ENCODE peak calls at places on chromosomes 4 and X, in seven cellular contexts. V, Y, E, J, D, S and L are unnamed samples.

GRCh38 chrX:70208479-70208878 is 26.0 kb upstream of the AWAT1 start:
- DNase-seq in D (peak), E (no peak), S (no peak), Y (no peak), J (no peak), V (no peak), L (no peak)

GRCh38 chrX:1444896-1445480 is 7.7 kb downstream of the ASMTL start:
- DNase-seq in D (no peak), E (no peak), Y (no peak), V (no peak), S (peak), J (no peak), L (no peak)

GRCh38 chr4:142369141-142369540 is 477.0 kb downstream of the INPP4B start:
- DNase-seq in E (no peak), J (no peak), D (no peak), V (no peak), Y (no peak), S (no peak), L (no peak)

GRCh38 chrX:106897259-106897658 is 5.9 kb downstream of the RIPPLY1 start:
- DNase-seq in V (peak), J (no peak), D (peak), Y (no peak), E (no peak), S (no peak), L (no peak)

GRCh38 chrX:53073115-53073581 is 9.0 kb upstream of the TSPYL2 start:
- DNase-seq in E (no peak), S (no peak), V (no peak), Y (no peak), J (peak), D (no peak), L (no peak)

GRCh38 chr4:112172180-112172579 is 26.9 kb downstream of the FAM241A start:
- DNase-seq in V (no peak), E (no peak), Y (no peak), J (no peak), D (no peak), S (no peak), L (no peak)

GRCh38 chr4:81314897-81315470 is 100.0 kb upstream of the PRKG2 start:
- DNase-seq in J (no peak), D (peak), S (no peak), Y (no peak), V (peak), E (no peak), L (no peak)

GRCh38 chr4:172601195-172601594 is 567.4 kb upstream of the GALNT7 start:
- DNase-seq in E (no peak), Y (no peak), J (peak), D (no peak), S (no peak), V (no peak), L (no peak)

GRCh38 chrX:29044802-29045201 is 457.6 kb downstream of the IL1RAPL1 start:
- DNase-seq in V (peak), S (no peak), J (no peak), D (peak), E (no peak), Y (no peak), L (no peak)

GRCh38 chr4:140427104-140427918 is at the start of gene CLGN:
- DNase-seq in D (peak), E (peak), J (peak), Y (peak), S (peak), V (peak), L (no peak)

GRCh38 chr4:15659768-15660394 is 4.7 kb upstream of the FBXL5 start:
- DNase-seq in S (no peak), D (peak), V (peak), J (no peak), E (no peak), Y (no peak), L (peak)

GRCh38 chr4:3710451-3711182 is 55.6 kb upstream of the ADRA2C start:
- DNase-seq in Y (no peak), E (peak), D (no peak), J (peak), S (peak), V (no peak), L (no peak)

GRCh38 chrX:107678957-107679740 is 50.8 kb downstream of the PRPS1 start:
- DNase-seq in Y (no peak), S (peak), E (no peak), J (no peak), D (peak), V (peak), L (peak)

GRCh38 chr4:184536070-184536880 is 61.9 kb upstream of the IRF2 start:
- DNase-seq in S (no peak), V (peak), Y (peak), E (no peak), D (no peak), J (no peak), L (no peak)

GRCh38 chrX:150879855-150880807 is 18.3 kb downstream of the CD99L2 start:
- DNase-seq in V (no peak), J (no peak), D (no peak), E (no peak), S (no peak), Y (no peak), L (no peak)

GRCh38 chrX:56763556-56764152 is 34.6 kb downstream of the NBDY start:
- DNase-seq in E (no peak), S (no peak), V (no peak), J (peak), Y (no peak), D (no peak), L (no peak)

GRCh38 chr4:128241425-128241913 is 46.1 kb downstream of the PGRMC2 start:
- DNase-seq in J (no peak), E (no peak), D (peak), V (peak), S (no peak), Y (no peak), L (peak)

GRCh38 chr4:145881991-145882390 is 56.6 kb downstream of the ZNF827 start:
- DNase-seq in E (no peak), J (no peak), Y (no peak), V (no peak), S (peak), D (no peak), L (peak)

GRCh38 chr4:98568896-98569663 is 89.3 kb downstream of the TSPAN5 start:
- DNase-seq in Y (no peak), S (no peak), D (no peak), E (no peak), J (no peak), V (no peak), L (no peak)

GRCh38 chr4:56465599-56466295 is 1.7 kb upstream of the SRP72 start:
- DNase-seq in E (no peak), S (no peak), J (peak), Y (peak), D (no peak), V (no peak), L (peak)
- H3K4me3 ChIP-seq in E (peak), S (peak), J (peak), Y (peak), D (peak), V (peak), L (peak)

GRCh38 chr4:150401083-150401687 is 180.8 kb upstream of the MAB21L2 start:
- DNase-seq in S (no peak), Y (no peak), E (no peak), J (no peak), D (no peak), V (no peak), L (no peak)

DNA sequence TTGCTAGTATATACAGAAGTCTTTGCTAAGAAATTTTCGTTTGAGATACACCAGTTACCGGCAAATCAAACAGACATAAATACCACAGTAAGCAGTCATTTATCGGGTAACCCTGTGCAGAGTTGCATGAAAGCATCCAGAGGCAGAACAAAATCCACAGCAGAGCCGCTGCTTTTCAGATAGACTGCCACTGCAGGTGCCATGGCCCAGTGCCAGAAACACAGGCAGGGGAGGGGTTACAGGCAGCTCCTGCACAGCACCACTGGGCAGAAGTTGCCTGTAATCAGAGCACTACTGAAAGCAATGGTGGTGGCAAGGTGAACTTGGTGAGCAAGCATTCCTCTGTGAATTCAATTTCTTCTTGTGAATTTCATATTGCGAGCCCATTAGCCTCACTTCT is 179.0 kb upstream of the MAB21L2 start:
- DNase-seq in V (peak), J (peak), E (no peak), S (no peak), D (no peak), Y (no peak), L (peak)
- H3K4me3 ChIP-seq in V (no peak), J (no peak), E (no peak), S (no peak), D (no peak), Y (no peak), L (no peak)

GRCh38 chr4:27763830-27764525 is 903.3 kb downstream of the STIM2 start:
- DNase-seq in Y (no peak), V (peak), J (no peak), D (no peak), S (no peak), E (no peak), L (no peak)
- H3K4me3 ChIP-seq in Y (no peak), V (no peak), J (no peak), D (no peak), S (no peak), E (no peak), L (no peak)

DNA sequence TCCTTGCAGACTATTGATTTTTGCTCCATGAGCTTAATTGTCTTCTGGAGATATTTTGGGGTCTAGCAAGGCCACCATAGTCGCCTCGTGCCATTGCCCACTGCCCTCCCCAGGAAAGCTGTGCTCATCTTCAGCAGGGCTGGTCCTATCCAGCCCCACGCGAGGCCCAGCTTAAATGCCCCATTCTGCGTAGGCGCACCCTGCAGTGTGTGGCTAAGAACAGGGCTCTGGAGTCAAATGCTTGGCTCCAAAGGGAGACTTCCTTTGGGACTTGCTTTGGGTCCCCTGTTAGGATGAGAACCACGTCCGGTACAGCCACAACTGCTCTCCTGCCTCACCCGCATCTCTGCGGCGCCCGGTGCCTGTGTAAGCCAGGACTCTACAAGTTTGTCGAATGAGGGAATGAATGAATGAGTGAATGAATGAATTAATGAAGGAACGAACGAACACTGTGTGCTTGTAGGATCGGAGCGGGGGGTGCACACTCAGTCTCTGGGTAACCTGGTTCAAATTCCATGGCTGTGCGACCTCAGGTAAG is 201.3 kb upstream of the PSAPL1 start:
- DNase-seq in Y (no peak), V (no peak), S (no peak), J (no peak), D (no peak), E (no peak), L (no peak)
- H3K4me3 ChIP-seq in Y (no peak), V (no peak), S (no peak), J (no peak), D (no peak), E (no peak), L (no peak)

DNA sequence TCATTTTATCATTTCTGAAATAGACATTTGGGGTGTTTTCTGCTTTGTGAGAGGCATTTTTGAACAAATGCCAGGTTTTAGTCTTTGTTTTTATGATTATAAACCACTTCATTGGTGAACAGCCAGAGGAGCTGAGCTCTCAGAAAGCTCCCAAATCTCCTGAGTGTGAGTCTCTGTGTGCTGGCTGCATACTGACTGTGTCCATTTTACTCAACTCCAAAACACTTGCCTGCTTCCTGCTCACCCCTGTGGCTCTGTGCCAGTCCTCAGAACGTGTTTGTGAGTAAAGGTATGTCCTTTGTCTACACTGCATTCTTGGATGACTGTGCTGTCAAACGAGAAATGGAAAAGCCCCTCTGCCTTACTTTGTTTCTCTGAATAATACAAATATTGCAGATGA is 5.4 kb upstream of the LRAT start:
- DNase-seq in Y (no peak), J (peak), V (peak), E (no peak), S (no peak), D (peak), L (peak)
- H3K4me3 ChIP-seq in Y (no peak), J (peak), V (no peak), E (no peak), S (no peak), D (no peak), L (no peak)

DNA sequence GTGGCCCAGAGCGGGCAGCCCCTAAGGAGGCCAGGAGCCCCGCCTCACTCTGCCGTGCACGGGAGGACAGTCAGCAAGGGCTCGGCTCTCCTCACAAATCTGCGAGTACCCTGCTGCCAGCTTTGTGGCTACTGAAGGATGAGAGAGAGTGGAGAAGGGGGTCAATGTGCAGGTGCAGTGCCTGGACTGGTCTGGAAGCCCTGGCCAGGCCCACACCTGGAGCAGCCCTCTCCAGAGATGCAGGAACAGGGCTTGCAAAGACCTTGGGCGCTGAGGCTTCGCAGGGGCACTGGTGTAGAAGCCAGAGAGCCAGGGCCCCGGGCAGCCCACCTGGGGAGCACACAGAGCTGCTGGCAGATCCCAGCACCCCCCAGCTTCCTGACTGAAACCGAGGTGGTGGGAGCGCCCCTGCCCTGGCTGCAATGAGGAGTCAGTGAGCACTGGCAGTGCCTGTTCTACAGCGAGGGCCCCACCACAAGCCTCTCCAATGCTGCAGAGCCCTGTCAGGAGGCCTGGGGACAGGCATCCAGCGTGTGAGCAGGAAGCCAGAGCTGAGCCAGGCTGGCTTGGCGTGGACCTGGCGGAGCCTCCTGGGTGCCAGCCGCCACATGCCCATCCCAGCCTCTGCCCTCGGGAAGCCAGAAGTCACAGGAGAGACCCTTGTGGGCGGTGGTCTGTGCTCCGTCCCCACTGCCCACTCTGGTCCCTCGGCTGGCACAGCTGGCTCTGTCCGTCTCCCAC is 3.9 kb downstream of the SPON2 start:
- DNase-seq in S (no peak), D (no peak), Y (no peak), E (no peak), V (no peak), J (no peak), L (no peak)
- H3K4me3 ChIP-seq in S (no peak), D (no peak), Y (no peak), E (no peak), V (no peak), J (no peak), L (no peak)

DNA sequence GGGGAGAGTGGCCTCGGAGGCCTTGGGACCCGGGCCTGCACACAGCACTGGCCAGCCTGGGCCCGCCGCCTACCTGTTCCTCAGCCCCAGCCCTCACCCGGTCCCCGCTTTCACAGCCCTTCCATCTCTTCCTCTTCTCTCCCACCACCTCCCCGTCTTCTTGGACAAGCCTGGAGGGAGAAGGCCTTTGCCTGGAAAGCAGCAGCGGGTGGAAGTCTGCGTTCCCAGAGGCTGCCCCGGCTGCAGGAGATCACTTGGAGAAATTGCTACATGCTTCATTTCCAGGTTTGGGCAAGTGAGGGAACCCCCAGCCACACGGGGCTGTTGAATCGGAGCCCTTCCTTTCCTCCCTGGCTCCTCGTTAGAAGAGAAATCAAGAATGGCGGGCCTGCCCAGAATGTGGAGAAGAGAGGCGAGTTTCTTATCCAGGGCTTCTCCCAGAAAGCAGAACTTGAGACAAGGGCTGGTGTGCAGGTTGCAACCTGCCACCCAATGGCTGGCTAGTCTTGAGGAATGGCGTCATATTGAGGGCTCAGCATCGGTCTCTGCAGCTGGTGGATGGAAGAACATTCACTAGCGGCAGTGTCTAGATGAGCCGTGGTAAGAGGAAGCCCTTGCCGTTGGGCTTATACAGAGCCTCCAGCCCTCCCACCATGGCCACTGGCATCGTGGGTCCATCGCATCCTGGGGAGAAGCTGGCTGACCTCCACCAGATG is 1.2 kb upstream of the PDZD4 start:
- DNase-seq in E (no peak), S (no peak), V (no peak), Y (no peak), J (no peak), D (no peak), L (no peak)
- H3K4me3 ChIP-seq in E (no peak), S (no peak), V (no peak), Y (no peak), J (peak), D (no peak), L (no peak)